ENCODE peak calls at places on chromosomes 7 and 10, in four cellular contexts. Y is GM04504; B is NCI-H226; E is stimulated activated CD4-positive, alpha-beta T cell treated with anti-CD3 and anti-CD28 coated beads, Interleukin-12 subunit alpha, Interleukin-12 subunit beta, amount 100 ng/mL, for 48 hours. I is an unnamed sample.

GRCh38 chr7:149279111-149279743 is 17.2 kb downstream of the ZNF783 start:
- DNase-seq in E (no peak), Y (no peak), B (no peak), I (no peak)

GRCh38 chr7:3897430-3898385 is 596.7 kb downstream of the SDK1 start:
- DNase-seq in E (peak), B (peak), Y (peak), I (peak)

GRCh38 chr7:43753843-43754242 is 4.6 kb upstream of the BLVRA start:
- DNase-seq in Y (no peak), E (no peak), B (no peak), I (no peak)

GRCh38 chr10:119022846-119023552 is 6.5 kb upstream of the NANOS1 start:
- DNase-seq in Y (peak), B (peak), E (no peak), I (no peak)

GRCh38 chr7:106417273-106417902 is 132.6 kb upstream of the NAMPT start:
- DNase-seq in E (no peak), B (no peak), Y (no peak), I (no peak)

GRCh38 chr7:156816943-156817572 is 75.9 kb downstream of the LMBR1 start:
- DNase-seq in E (no peak), B (no peak), Y (no peak), I (no peak)

GRCh38 chr10:121831777-121832176 is 96.1 kb downstream of the ATE1 start:
- DNase-seq in E (no peak), Y (no peak), B (no peak), I (no peak)

GRCh38 chr7:103993551-103993950 is 4.1 kb upstream of the RELN start:
- DNase-seq in E (no peak), B (no peak), Y (no peak), I (no peak)

GRCh38 chr7:25559581-25560367 is 331.5 kb upstream of the NPVF start:
- DNase-seq in B (no peak), Y (no peak), E (no peak), I (no peak)

GRCh38 chr7:151012031-151012692 is 12.1 kb downstream of the ATG9B start:
- DNase-seq in Y (no peak), B (no peak), E (no peak), I (no peak)

GRCh38 chr7:159112136-159113011 is 32.3 kb downstream of the VIPR2 start:
- DNase-seq in B (no peak), Y (no peak), E (peak), I (no peak)

GRCh38 chr7:151724250-151724915 is 152.5 kb downstream of the PRKAG2 start:
- DNase-seq in Y (no peak), B (no peak), E (no peak), I (no peak)

GRCh38 chr7:26912351-26912750 is 48.0 kb upstream of the SKAP2 start:
- DNase-seq in Y (no peak), E (no peak), B (peak), I (no peak)

GRCh38 chr10:5882961-5883360 is 6.7 kb downstream of the ANKRD16 start:
- DNase-seq in Y (no peak), E (no peak), B (no peak), I (no peak)

GRCh38 chr7:6654842-6655610 is 17.9 kb downstream of the ZNF316 start:
- DNase-seq in E (no peak), Y (no peak), B (no peak), I (no peak)

GRCh38 chr7:117014673-117015133 is 61.4 kb downstream of the ST7 start:
- DNase-seq in E (no peak), Y (no peak), B (peak), I (peak)

GRCh38 chr10:131805696-131806095 is 95.1 kb upstream of the PPP2R2D start:
- DNase-seq in Y (no peak), E (no peak), B (no peak), I (no peak)

GRCh38 chr10:60148266-60148840 is 241.3 kb downstream of the ANK3 start:
- DNase-seq in E (no peak), B (peak), Y (peak), I (peak)

GRCh38 chr10:548212-548897 is 141.1 kb downstream of the DIP2C start:
- DNase-seq in Y (no peak), E (no peak), B (no peak), I (no peak)

GRCh38 chr10:70350501-70350900 is 31.9 kb downstream of the LRRC20 start:
- DNase-seq in B (no peak), Y (no peak), E (no peak), I (peak)

GRCh38 chr10:60340973-60341372 is 48.7 kb downstream of the ANK3 start:
- DNase-seq in Y (no peak), B (no peak), E (no peak), I (no peak)